ENCODE peak calls at places on chromosomes 12 and 14, in nine cellular contexts. U, L, K, E, S, Z, I, F and O are unnamed samples. For H3K4me1, the result is how much of the 10 kb centered on the place peaks cover.

GRCh38 chr12:47955059-47955458 is 8.3 kb upstream of the TMEM106C start:
- DNase-seq in U (no peak), L (no peak), K (no peak), E (no peak), S (no peak), Z (no peak), I (no peak), F (no peak), O (no peak)

GRCh38 chr14:101812071-101812470 is 50.6 kb downstream of the PPP2R5C start:
- DNase-seq in U (no peak), L (peak), K (no peak), E (no peak), S (no peak), Z (no peak), I (no peak), F (no peak), O (no peak)

GRCh38 chr12:19192709-19193108 is 63.2 kb downstream of the PLEKHA5 start:
- DNase-seq in U (no peak), L (no peak), K (no peak), E (no peak), S (no peak), Z (no peak), I (no peak), F (no peak), O (no peak)

GRCh38 chr12:1936406-1937320 is 18.2 kb upstream of the CACNA2D4 start:
- DNase-seq in U (peak), L (peak), K (peak), E (no peak), S (peak), Z (no peak), I (peak), F (no peak), O (peak)

GRCh38 chr14:103943673-103944072 is 1.3 kb upstream of the RD3L start:
- DNase-seq in U (no peak), L (no peak), K (no peak), E (no peak), S (no peak), Z (no peak), I (no peak), F (no peak), O (no peak)

GRCh38 chr12:68445836-68446235 is 113.7 kb upstream of the MDM1 start:
- DNase-seq in U (no peak), L (no peak), K (no peak), E (no peak), S (no peak), Z (no peak), I (no peak), F (no peak), O (no peak)

GRCh38 chr14:59869381-59870255 is 958 bp downstream of the RTN1 start:
- DNase-seq in U (peak), L (no peak), K (no peak), E (no peak), S (no peak), Z (no peak), I (no peak), F (no peak), O (no peak)

GRCh38 chr14:94129758-94130414 is 482 bp upstream of the IFI27L2 start:
- DNase-seq in U (peak), L (no peak), K (peak), E (no peak), S (peak), Z (no peak), I (peak), F (no peak), O (peak)

GRCh38 chr12:112162261-112162790 is 37.0 kb downstream of the TRAFD1 start:
- DNase-seq in U (no peak), L (no peak), K (no peak), E (no peak), S (no peak), Z (no peak), I (no peak), F (no peak), O (no peak)

GRCh38 chr12:47828967-47829482 is 9.3 kb upstream of the HDAC7 start:
- DNase-seq in U (no peak), L (peak), K (peak), E (no peak), S (peak), Z (no peak), I (peak), F (no peak), O (no peak)

GRCh38 chr12:57641699-57642442 is 8.9 kb upstream of the B4GALNT1 start:
- DNase-seq in U (no peak), L (no peak), K (no peak), E (no peak), S (no peak), Z (no peak), I (no peak), F (no peak), O (no peak)

GRCh38 chr12:92987846-92988621 is 58.9 kb upstream of the EEA1 start:
- DNase-seq in U (peak), L (no peak), K (no peak), E (no peak), S (no peak), Z (peak), I (no peak), F (no peak), O (no peak)

GRCh38 chr14:102046337-102047278 is 40.2 kb downstream of the HSP90AA1 start:
- DNase-seq in U (peak), L (peak), K (peak), E (no peak), S (peak), Z (peak), I (peak), F (no peak), O (no peak)

GRCh38 chr12:21296751-21297406 is 37.8 kb downstream of the SLCO1A2 start:
- DNase-seq in U (no peak), L (no peak), K (no peak), E (no peak), S (peak), Z (no peak), I (peak), F (no peak), O (no peak)

GRCh38 chr12:56896082-56896481 is 38.1 kb downstream of the SDR9C7 start:
- DNase-seq in U (no peak), L (no peak), K (no peak), E (no peak), S (no peak), Z (no peak), I (no peak), F (no peak), O (no peak)

GRCh38 chr14:46054526-46054925 is 597.1 kb downstream of the RPL10L start:
- DNase-seq in U (no peak), L (no peak), K (no peak), E (no peak), S (no peak), Z (no peak), I (peak), F (no peak), O (peak)

GRCh38 chr12:131530427-131530826 is 180.5 kb upstream of the SFSWAP start:
- DNase-seq in U (no peak), L (no peak), K (no peak), E (no peak), S (no peak), Z (no peak), I (no peak), F (no peak), O (no peak)

GRCh38 chr12:93683410-93683809 is 6.2 kb downstream of the CRADD start:
- DNase-seq in U (no peak), L (no peak), K (no peak), E (no peak), S (no peak), Z (no peak), I (no peak), F (no peak), O (no peak)

GRCh38 chr14:58705066-58705465 is 67.3 kb downstream of the DACT1 start:
- DNase-seq in U (no peak), L (peak), K (no peak), E (no peak), S (no peak), Z (no peak), I (no peak), F (no peak), O (no peak)

GRCh38 chr12:99984271-99985128 is at the start of gene ANKS1B:
- DNase-seq in U (peak), L (peak), K (peak), E (no peak), S (peak), Z (no peak), I (peak), F (no peak), O (no peak)

GRCh38 chr12:42568952-42569916 is 20.3 kb downstream of the PRICKLE1 start:
- DNase-seq in U (no peak), L (no peak), K (no peak), E (no peak), S (no peak), Z (no peak), I (peak), F (no peak), O (no peak)

GRCh38 chr12:83015390-83016225 is 328.9 kb downstream of the TMTC2 start:
- DNase-seq in U (no peak), L (no peak), K (peak), E (no peak), S (no peak), Z (no peak), I (no peak), F (no peak), O (no peak)

GRCh38 chr12:67539946-67540345 is 108.6 kb upstream of the DYRK2 start:
- DNase-seq in U (no peak), L (no peak), K (no peak), E (no peak), S (no peak), Z (no peak), I (peak), F (no peak), O (no peak)

GRCh38 chr14:63676615-63677014 is 34.9 kb upstream of the WDR89 start:
- DNase-seq in U (no peak), L (no peak), K (no peak), E (no peak), S (no peak), Z (no peak), I (no peak), F (no peak), O (no peak)

GRCh38 chr14:85594217-85594616 is 64.3 kb downstream of the FLRT2 start:
- DNase-seq in U (no peak), L (no peak), K (no peak), E (no peak), S (no peak), Z (no peak), I (no peak), F (no peak), O (no peak)

GRCh38 chr12:130266751-130267150 is 70.9 kb upstream of the PIWIL1 start:
- DNase-seq in U (peak), L (no peak), K (no peak), E (no peak), S (no peak), Z (no peak), I (no peak), F (no peak), O (peak)

GRCh38 chr14:20679907-20680306 is 4.5 kb upstream of the RNASE4 start:
- DNase-seq in U (peak), L (peak), K (no peak), E (no peak), S (peak), Z (no peak), I (no peak), F (no peak), O (no peak)

GRCh38 chr14:35414365-35414764 is 9.8 kb upstream of the NFKBIA start:
- DNase-seq in U (no peak), L (no peak), K (no peak), E (no peak), S (no peak), Z (no peak), I (no peak), F (no peak), O (no peak)

GRCh38 chr12:112439769-112440168 is 21.0 kb downstream of the PTPN11 start:
- DNase-seq in U (no peak), L (no peak), K (no peak), E (no peak), S (no peak), Z (no peak), I (no peak), F (no peak), O (no peak)

GRCh38 chr12:45613306-45613705 is 116.2 kb upstream of the ARID2 start:
- DNase-seq in U (no peak), L (no peak), K (no peak), E (no peak), S (no peak), Z (no peak), I (no peak), F (no peak), O (peak)

GRCh38 chr12:92717202-92717601 is 14.4 kb downstream of the PLEKHG7 start:
- DNase-seq in U (no peak), L (no peak), K (no peak), E (no peak), S (no peak), Z (no peak), I (peak), F (no peak), O (no peak)

GRCh38 chr14:31927348-31927826 is 149.7 kb upstream of the ARHGAP5 start:
- DNase-seq in U (no peak), L (no peak), K (peak), E (no peak), S (peak), Z (no peak), I (peak), F (no peak), O (peak)

GRCh38 chr12:131035268-131035681 is 81.6 kb downstream of the ADGRD1 start:
- DNase-seq in U (no peak), L (no peak), K (no peak), E (no peak), S (no peak), Z (no peak), I (no peak), F (no peak), O (no peak)

GRCh38 chr14:96917442-96917963 is 120.3 kb downstream of the VRK1 start:
- DNase-seq in U (no peak), L (peak), K (no peak), E (no peak), S (no peak), Z (no peak), I (no peak), F (no peak), O (no peak)

GRCh38 chr14:79856357-79856756 is 354.9 kb downstream of the DIO2 start:
- DNase-seq in U (no peak), L (no peak), K (no peak), E (no peak), S (no peak), Z (no peak), I (no peak), F (no peak), O (no peak)

GRCh38 chr14:79852975-79853374 is 358.3 kb downstream of the DIO2 start:
- DNase-seq in U (no peak), L (no peak), K (no peak), E (no peak), S (no peak), Z (no peak), I (no peak), F (no peak), O (no peak)

GRCh38 chr14:79861111-79861510 is 350.2 kb downstream of the DIO2 start:
- DNase-seq in U (peak), L (no peak), K (no peak), E (no peak), S (no peak), Z (no peak), I (no peak), F (no peak), O (no peak)

GRCh38 chr14:79855789-79856188 is 355.5 kb downstream of the DIO2 start:
- DNase-seq in U (no peak), L (no peak), K (no peak), E (no peak), S (no peak), Z (no peak), I (no peak), F (no peak), O (no peak)
- TF ChIP-seq CTCF in U (no peak), L (no peak), K (no peak), E (no peak), S (no peak), Z (no peak), I (no peak), F (no peak), O (no peak)

GRCh38 chr14:100143934-100144333 is 15.5 kb downstream of the DEGS2 start:
- DNase-seq in U (no peak), L (no peak), K (no peak), E (no peak), S (no peak), Z (no peak), I (no peak), F (no peak), O (no peak)
- H3K4me1 ChIP-seq in U (under half), L (under half), K (under half), E (under half), S (under half), Z (under half), I (under half), F (under half), O (under half)

GRCh38 chr12:122350444-122350843 is 72.0 kb downstream of the CLIP1 start:
- DNase-seq in U (no peak), L (peak), K (no peak), E (no peak), S (no peak), Z (no peak), I (no peak), F (no peak), O (no peak)
- TF ChIP-seq CTCF in U (peak), L (peak), K (no peak), E (no peak), S (no peak), Z (no peak), I (no peak), F (no peak), O (no peak)

DNA sequence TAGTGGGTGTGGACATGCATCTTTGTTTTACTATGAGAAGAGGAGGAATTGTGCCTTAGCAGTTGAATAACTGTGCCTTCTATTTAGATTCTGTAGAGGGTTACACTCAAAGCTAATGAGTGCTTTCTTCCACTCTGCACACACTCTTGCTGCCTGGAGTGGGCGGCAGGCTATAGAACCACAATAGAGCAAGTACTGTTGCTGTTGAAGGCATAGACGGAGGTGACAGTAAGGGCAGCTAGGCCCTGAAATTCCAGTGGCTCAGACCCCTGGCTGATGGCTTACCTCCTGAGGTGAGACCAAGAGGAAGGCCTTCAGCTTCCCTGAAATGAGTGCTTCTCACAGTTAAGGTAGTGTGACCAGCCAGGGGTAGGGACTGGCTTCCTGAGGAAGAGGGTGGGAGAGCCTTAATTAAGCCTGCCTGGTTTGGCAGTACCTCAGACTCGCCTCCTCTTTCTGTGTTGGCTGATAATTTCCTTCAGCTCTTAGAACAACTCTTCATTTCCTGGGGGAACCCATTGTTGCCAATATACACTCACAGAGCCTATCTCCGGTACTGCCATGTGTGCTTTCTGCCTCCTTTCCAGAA is 24.7 kb downstream of the SUSD6 start:
- DNase-seq in U (no peak), L (no peak), K (no peak), E (no peak), S (no peak), Z (no peak), I (no peak), F (no peak), O (no peak)
- H3K4me1 ChIP-seq in U (under half), L (under half), K (under half), E (under half), S (under half), Z (half or more), I (half or more), F (half or more), O (under half)

GRCh38 chr12:109771746-109772621 is 58.4 kb downstream of the FAM222A start:
- DNase-seq in U (peak), L (no peak), K (no peak), E (no peak), S (no peak), Z (no peak), I (no peak), F (no peak), O (no peak)
- TF ChIP-seq CTCF in U (peak), L (no peak), K (no peak), E (no peak), S (peak), Z (peak), I (no peak), F (no peak), O (peak)

GRCh38 chr12:11654338-11654737 is 4.9 kb downstream of the ETV6 start:
- DNase-seq in U (no peak), L (no peak), K (no peak), E (no peak), S (no peak), Z (peak), I (no peak), F (no peak), O (no peak)
- H3K4me1 ChIP-seq in U (under half), L (under half), K (under half), E (under half), S (under half), Z (under half), I (under half), F (under half), O (under half)

GRCh38 chr14:71311061-71311460 is 403.8 kb downstream of the PCNX1 start:
- DNase-seq in U (no peak), L (no peak), K (no peak), E (no peak), S (no peak), Z (no peak), I (no peak), F (no peak), O (no peak)

GRCh38 chr14:71304588-71305133 is 397.4 kb downstream of the PCNX1 start:
- DNase-seq in U (no peak), L (no peak), K (no peak), E (no peak), S (no peak), Z (no peak), I (no peak), F (no peak), O (no peak)

GRCh38 chr14:71314717-71315116 is 407.5 kb downstream of the PCNX1 start:
- DNase-seq in U (no peak), L (no peak), K (no peak), E (no peak), S (no peak), Z (no peak), I (no peak), F (no peak), O (no peak)

GRCh38 chr14:71308671-71309070 is 401.4 kb downstream of the PCNX1 start:
- DNase-seq in U (no peak), L (no peak), K (no peak), E (no peak), S (no peak), Z (no peak), I (no peak), F (no peak), O (no peak)

DNA sequence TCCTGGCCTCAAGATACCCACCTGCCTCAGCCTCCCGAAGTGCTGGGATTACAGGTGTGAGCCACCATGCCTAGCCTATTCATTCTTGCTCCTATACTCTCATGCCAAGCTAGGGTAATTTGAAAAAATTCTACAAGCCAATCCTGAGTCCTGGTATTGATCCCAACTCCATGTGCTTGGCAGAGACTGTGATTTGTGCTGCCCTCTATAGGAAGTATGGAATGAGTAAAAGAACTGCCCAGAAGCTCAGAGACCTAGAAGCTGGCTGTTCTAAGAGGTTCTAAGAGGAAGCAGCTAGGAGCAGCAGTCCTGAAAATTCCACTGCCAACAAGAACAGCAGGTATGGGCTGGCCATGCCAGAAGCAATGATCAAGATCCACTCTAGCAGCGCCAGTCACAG is 402.5 kb downstream of the PCNX1 start:
- DNase-seq in U (no peak), L (no peak), K (no peak), E (no peak), S (no peak), Z (no peak), I (no peak), F (no peak), O (no peak)
- TF ChIP-seq CTCF in U (peak), L (peak), K (no peak), E (no peak), S (no peak), Z (peak), I (peak), F (no peak), O (peak)

DNA sequence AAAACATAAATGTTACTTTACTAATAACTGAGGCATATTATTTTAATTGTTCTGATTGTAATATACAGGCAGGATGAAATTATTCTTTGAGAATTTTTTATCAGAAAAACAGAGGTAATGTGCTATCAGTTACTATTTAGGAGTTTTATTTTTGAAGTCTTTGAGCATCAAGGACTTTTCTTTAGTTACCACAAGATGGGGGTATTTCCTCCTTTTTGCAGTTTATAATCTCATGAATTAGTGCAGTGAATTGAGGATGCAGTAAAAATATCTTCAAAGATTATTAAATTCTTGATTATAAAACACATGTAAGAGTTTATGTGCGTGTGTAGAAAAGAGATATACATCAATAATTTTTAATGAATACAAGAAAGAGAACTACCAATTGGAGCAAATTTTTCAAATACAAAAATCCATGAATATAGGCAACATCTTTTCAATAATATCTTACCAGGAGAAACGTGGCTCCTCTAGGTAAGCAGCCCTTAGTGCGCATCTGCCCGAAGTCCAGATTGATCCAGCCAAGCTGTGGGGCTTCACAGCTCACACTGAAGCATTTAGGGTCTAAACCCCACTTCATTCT is 71.6 kb downstream of the ERGIC2 start:
- DNase-seq in U (no peak), L (no peak), K (no peak), E (no peak), S (no peak), Z (no peak), I (no peak), F (no peak), O (no peak)
- H3K4me1 ChIP-seq in U (under half), L (under half), K (under half), E (under half), S (under half), Z (under half), I (under half), F (under half), O (under half)

GRCh38 chr12:133202493-133203343 is 21.4 kb downstream of the ZNF268 start:
- DNase-seq in U (no peak), L (no peak), K (no peak), E (no peak), S (no peak), Z (no peak), I (no peak), F (no peak), O (no peak)
- TF ChIP-seq CTCF in U (no peak), L (no peak), K (no peak), E (no peak), S (no peak), Z (no peak), I (no peak), F (no peak), O (no peak)